ENCODE peak calls at places on chromosomes 13 and 19, in ten cellular contexts. One of them, this sample, is unnamed.

GRCh38 chr19:3547301-3547731 is 8.3 kb downstream of the TEKTIP1 start:
- DNase-seq in astrocyte of the cerebellum: no peak
- DNase-seq in NB4: no peak
- DNase-seq in iPS-NIHi11: peak
- DNase-seq in cardiac septum: no peak
- DNase-seq in EL: no peak
- DNase-seq in activated T-helper 2 cell treated with anti-CD3 and anti-CD28 coated beads, Interferon-gamma antibody, Interleukin-2, Interleukin-4, amounts not matched to agents 10 μg/mL and 5 μg/mL and 100 μg/mL, durations not matched to agents 14 hours and 24 hours and 36 hours: no peak
- DNase-seq in left ventricle myocardium inferior: no peak
- DNase-seq in GM04504: no peak
- DNase-seq in lower leg skin: no peak
- DNase-seq in this sample: no peak

GRCh38 chr13:92224052-92224821 is 825.8 kb downstream of the GPC5 start:
- DNase-seq in NB4: peak
- DNase-seq in activated T-helper 2 cell treated with anti-CD3 and anti-CD28 coated beads, Interferon-gamma antibody, Interleukin-2, Interleukin-4, amounts not matched to agents 10 μg/mL and 5 μg/mL and 100 μg/mL, durations not matched to agents 14 hours and 24 hours and 36 hours: no peak
- DNase-seq in iPS-NIHi11: no peak
- DNase-seq in lower leg skin: no peak
- DNase-seq in GM04504: peak
- DNase-seq in astrocyte of the cerebellum: peak
- DNase-seq in EL: no peak
- DNase-seq in left ventricle myocardium inferior: no peak
- DNase-seq in cardiac septum: no peak
- DNase-seq in this sample: no peak

GRCh38 chr19:1269478-1270167 is 491 bp downstream of the CIRBP start:
- DNase-seq in left ventricle myocardium inferior: peak
- DNase-seq in lower leg skin: peak
- DNase-seq in EL: peak
- DNase-seq in activated T-helper 2 cell treated with anti-CD3 and anti-CD28 coated beads, Interferon-gamma antibody, Interleukin-2, Interleukin-4, amounts not matched to agents 10 μg/mL and 5 μg/mL and 100 μg/mL, durations not matched to agents 14 hours and 24 hours and 36 hours: peak
- DNase-seq in cardiac septum: peak
- DNase-seq in NB4: peak
- DNase-seq in astrocyte of the cerebellum: peak
- DNase-seq in iPS-NIHi11: peak
- DNase-seq in GM04504: peak
- DNase-seq in this sample: peak

GRCh38 chr13:46530084-46530935 is 22.7 kb upstream of the LRCH1 start:
- DNase-seq in NB4: peak
- DNase-seq in cardiac septum: no peak
- DNase-seq in left ventricle myocardium inferior: no peak
- DNase-seq in GM04504: peak
- DNase-seq in iPS-NIHi11: no peak
- DNase-seq in astrocyte of the cerebellum: no peak
- DNase-seq in activated T-helper 2 cell treated with anti-CD3 and anti-CD28 coated beads, Interferon-gamma antibody, Interleukin-2, Interleukin-4, amounts not matched to agents 10 μg/mL and 5 μg/mL and 100 μg/mL, durations not matched to agents 14 hours and 24 hours and 36 hours: no peak
- DNase-seq in EL: peak
- DNase-seq in lower leg skin: no peak
- DNase-seq in this sample: no peak

GRCh38 chr19:12828494-12828893 is 5.9 kb downstream of the RTBDN start:
- DNase-seq in activated T-helper 2 cell treated with anti-CD3 and anti-CD28 coated beads, Interferon-gamma antibody, Interleukin-2, Interleukin-4, amounts not matched to agents 10 μg/mL and 5 μg/mL and 100 μg/mL, durations not matched to agents 14 hours and 24 hours and 36 hours: no peak
- DNase-seq in lower leg skin: no peak
- DNase-seq in astrocyte of the cerebellum: no peak
- DNase-seq in iPS-NIHi11: peak
- DNase-seq in cardiac septum: no peak
- DNase-seq in left ventricle myocardium inferior: no peak
- DNase-seq in GM04504: no peak
- DNase-seq in EL: peak
- DNase-seq in NB4: no peak
- DNase-seq in this sample: peak

GRCh38 chr13:31199849-31200635 is at the start of gene B3GLCT:
- DNase-seq in NB4: peak
- DNase-seq in EL: peak
- DNase-seq in lower leg skin: peak
- DNase-seq in activated T-helper 2 cell treated with anti-CD3 and anti-CD28 coated beads, Interferon-gamma antibody, Interleukin-2, Interleukin-4, amounts not matched to agents 10 μg/mL and 5 μg/mL and 100 μg/mL, durations not matched to agents 14 hours and 24 hours and 36 hours: peak
- DNase-seq in cardiac septum: peak
- DNase-seq in iPS-NIHi11: peak
- DNase-seq in astrocyte of the cerebellum: peak
- DNase-seq in GM04504: peak
- DNase-seq in left ventricle myocardium inferior: peak
- DNase-seq in this sample: peak

GRCh38 chr13:30908416-30908980 is 2.4 kb downstream of the MEDAG start:
- DNase-seq in EL: peak
- DNase-seq in lower leg skin: no peak
- DNase-seq in iPS-NIHi11: no peak
- DNase-seq in left ventricle myocardium inferior: peak
- DNase-seq in cardiac septum: no peak
- DNase-seq in activated T-helper 2 cell treated with anti-CD3 and anti-CD28 coated beads, Interferon-gamma antibody, Interleukin-2, Interleukin-4, amounts not matched to agents 10 μg/mL and 5 μg/mL and 100 μg/mL, durations not matched to agents 14 hours and 24 hours and 36 hours: no peak
- DNase-seq in NB4: no peak
- DNase-seq in astrocyte of the cerebellum: no peak
- DNase-seq in GM04504: no peak
- DNase-seq in this sample: no peak

GRCh38 chr13:94660695-94661324 is 51.5 kb downstream of the SOX21 start:
- DNase-seq in EL: peak
- DNase-seq in left ventricle myocardium inferior: no peak
- DNase-seq in astrocyte of the cerebellum: peak
- DNase-seq in iPS-NIHi11: peak
- DNase-seq in activated T-helper 2 cell treated with anti-CD3 and anti-CD28 coated beads, Interferon-gamma antibody, Interleukin-2, Interleukin-4, amounts not matched to agents 10 μg/mL and 5 μg/mL and 100 μg/mL, durations not matched to agents 14 hours and 24 hours and 36 hours: no peak
- DNase-seq in lower leg skin: no peak
- DNase-seq in cardiac septum: no peak
- DNase-seq in NB4: peak
- DNase-seq in GM04504: no peak
- DNase-seq in this sample: peak

GRCh38 chr13:112709825-112710783 is 20.3 kb downstream of the ATP11A start:
- DNase-seq in iPS-NIHi11: no peak
- DNase-seq in left ventricle myocardium inferior: no peak
- DNase-seq in lower leg skin: peak
- DNase-seq in activated T-helper 2 cell treated with anti-CD3 and anti-CD28 coated beads, Interferon-gamma antibody, Interleukin-2, Interleukin-4, amounts not matched to agents 10 μg/mL and 5 μg/mL and 100 μg/mL, durations not matched to agents 14 hours and 24 hours and 36 hours: no peak
- DNase-seq in GM04504: no peak
- DNase-seq in EL: no peak
- DNase-seq in NB4: no peak
- DNase-seq in cardiac septum: peak
- DNase-seq in astrocyte of the cerebellum: no peak
- DNase-seq in this sample: no peak

GRCh38 chr19:46745521-46746280 is at the start of gene FKRP:
- DNase-seq in astrocyte of the cerebellum: no peak
- DNase-seq in left ventricle myocardium inferior: peak
- DNase-seq in cardiac septum: no peak
- DNase-seq in NB4: peak
- DNase-seq in activated T-helper 2 cell treated with anti-CD3 and anti-CD28 coated beads, Interferon-gamma antibody, Interleukin-2, Interleukin-4, amounts not matched to agents 10 μg/mL and 5 μg/mL and 100 μg/mL, durations not matched to agents 14 hours and 24 hours and 36 hours: no peak
- DNase-seq in iPS-NIHi11: peak
- DNase-seq in GM04504: no peak
- DNase-seq in EL: no peak
- DNase-seq in lower leg skin: no peak
- DNase-seq in this sample: peak

GRCh38 chr19:43524922-43525835 is 1.8 kb downstream of the ETHE1 start:
- DNase-seq in activated T-helper 2 cell treated with anti-CD3 and anti-CD28 coated beads, Interferon-gamma antibody, Interleukin-2, Interleukin-4, amounts not matched to agents 10 μg/mL and 5 μg/mL and 100 μg/mL, durations not matched to agents 14 hours and 24 hours and 36 hours: no peak
- DNase-seq in GM04504: no peak
- DNase-seq in astrocyte of the cerebellum: no peak
- DNase-seq in iPS-NIHi11: peak
- DNase-seq in EL: peak
- DNase-seq in NB4: peak
- DNase-seq in left ventricle myocardium inferior: peak
- DNase-seq in cardiac septum: no peak
- DNase-seq in lower leg skin: peak
- DNase-seq in this sample: peak

GRCh38 chr19:2015611-2015950 is at the start of gene BTBD2:
- DNase-seq in lower leg skin: no peak
- DNase-seq in left ventricle myocardium inferior: no peak
- DNase-seq in GM04504: peak
- DNase-seq in astrocyte of the cerebellum: peak
- DNase-seq in EL: peak
- DNase-seq in cardiac septum: no peak
- DNase-seq in NB4: peak
- DNase-seq in activated T-helper 2 cell treated with anti-CD3 and anti-CD28 coated beads, Interferon-gamma antibody, Interleukin-2, Interleukin-4, amounts not matched to agents 10 μg/mL and 5 μg/mL and 100 μg/mL, durations not matched to agents 14 hours and 24 hours and 36 hours: no peak
- DNase-seq in iPS-NIHi11: no peak
- DNase-seq in this sample: no peak

GRCh38 chr19:10551698-10552301 is 8.1 kb downstream of the ATG4D start:
- DNase-seq in NB4: peak
- DNase-seq in astrocyte of the cerebellum: no peak
- DNase-seq in GM04504: no peak
- DNase-seq in iPS-NIHi11: no peak
- DNase-seq in lower leg skin: no peak
- DNase-seq in EL: peak
- DNase-seq in left ventricle myocardium inferior: no peak
- DNase-seq in cardiac septum: no peak
- DNase-seq in activated T-helper 2 cell treated with anti-CD3 and anti-CD28 coated beads, Interferon-gamma antibody, Interleukin-2, Interleukin-4, amounts not matched to agents 10 μg/mL and 5 μg/mL and 100 μg/mL, durations not matched to agents 14 hours and 24 hours and 36 hours: no peak
- DNase-seq in this sample: peak

GRCh38 chr13:51208707-51209106 is 13.5 kb upstream of the FAM124A start:
- DNase-seq in EL: no peak
- DNase-seq in iPS-NIHi11: no peak
- DNase-seq in left ventricle myocardium inferior: no peak
- DNase-seq in cardiac septum: no peak
- DNase-seq in lower leg skin: no peak
- DNase-seq in GM04504: no peak
- DNase-seq in astrocyte of the cerebellum: no peak
- DNase-seq in activated T-helper 2 cell treated with anti-CD3 and anti-CD28 coated beads, Interferon-gamma antibody, Interleukin-2, Interleukin-4, amounts not matched to agents 10 μg/mL and 5 μg/mL and 100 μg/mL, durations not matched to agents 14 hours and 24 hours and 36 hours: no peak
- DNase-seq in NB4: no peak
- DNase-seq in this sample: no peak

GRCh38 chr19:48928164-48929005 is 5.1 kb upstream of the DHDH start:
- DNase-seq in lower leg skin: no peak
- DNase-seq in GM04504: no peak
- DNase-seq in EL: no peak
- DNase-seq in iPS-NIHi11: no peak
- DNase-seq in cardiac septum: no peak
- DNase-seq in left ventricle myocardium inferior: no peak
- DNase-seq in NB4: no peak
- DNase-seq in activated T-helper 2 cell treated with anti-CD3 and anti-CD28 coated beads, Interferon-gamma antibody, Interleukin-2, Interleukin-4, amounts not matched to agents 10 μg/mL and 5 μg/mL and 100 μg/mL, durations not matched to agents 14 hours and 24 hours and 36 hours: no peak
- DNase-seq in astrocyte of the cerebellum: no peak
- DNase-seq in this sample: no peak

GRCh38 chr13:68051910-68052309 is 821.8 kb upstream of the PCDH9 start:
- DNase-seq in left ventricle myocardium inferior: no peak
- DNase-seq in astrocyte of the cerebellum: no peak
- DNase-seq in GM04504: no peak
- DNase-seq in cardiac septum: no peak
- DNase-seq in NB4: no peak
- DNase-seq in activated T-helper 2 cell treated with anti-CD3 and anti-CD28 coated beads, Interferon-gamma antibody, Interleukin-2, Interleukin-4, amounts not matched to agents 10 μg/mL and 5 μg/mL and 100 μg/mL, durations not matched to agents 14 hours and 24 hours and 36 hours: no peak
- DNase-seq in lower leg skin: no peak
- DNase-seq in EL: no peak
- DNase-seq in iPS-NIHi11: no peak
- DNase-seq in this sample: no peak

GRCh38 chr19:49431330-49431749 is 6.2 kb downstream of the GFY start:
- DNase-seq in left ventricle myocardium inferior: no peak
- DNase-seq in GM04504: no peak
- DNase-seq in cardiac septum: no peak
- DNase-seq in astrocyte of the cerebellum: no peak
- DNase-seq in iPS-NIHi11: no peak
- DNase-seq in EL: no peak
- DNase-seq in activated T-helper 2 cell treated with anti-CD3 and anti-CD28 coated beads, Interferon-gamma antibody, Interleukin-2, Interleukin-4, amounts not matched to agents 10 μg/mL and 5 μg/mL and 100 μg/mL, durations not matched to agents 14 hours and 24 hours and 36 hours: no peak
- DNase-seq in NB4: no peak
- DNase-seq in lower leg skin: no peak
- DNase-seq in this sample: no peak

GRCh38 chr19:49193822-49194394 is 36.3 kb downstream of the TRPM4 start:
- DNase-seq in EL: no peak
- DNase-seq in astrocyte of the cerebellum: no peak
- DNase-seq in NB4: no peak
- DNase-seq in left ventricle myocardium inferior: no peak
- DNase-seq in lower leg skin: no peak
- DNase-seq in GM04504: no peak
- DNase-seq in activated T-helper 2 cell treated with anti-CD3 and anti-CD28 coated beads, Interferon-gamma antibody, Interleukin-2, Interleukin-4, amounts not matched to agents 10 μg/mL and 5 μg/mL and 100 μg/mL, durations not matched to agents 14 hours and 24 hours and 36 hours: no peak
- DNase-seq in iPS-NIHi11: no peak
- DNase-seq in cardiac septum: no peak
- DNase-seq in this sample: no peak

GRCh38 chr13:94192576-94192975 is 286.9 kb downstream of the DCT start:
- DNase-seq in NB4: peak
- DNase-seq in lower leg skin: no peak
- DNase-seq in astrocyte of the cerebellum: no peak
- DNase-seq in left ventricle myocardium inferior: no peak
- DNase-seq in activated T-helper 2 cell treated with anti-CD3 and anti-CD28 coated beads, Interferon-gamma antibody, Interleukin-2, Interleukin-4, amounts not matched to agents 10 μg/mL and 5 μg/mL and 100 μg/mL, durations not matched to agents 14 hours and 24 hours and 36 hours: no peak
- DNase-seq in cardiac septum: no peak
- DNase-seq in iPS-NIHi11: peak
- DNase-seq in EL: peak
- DNase-seq in GM04504: no peak
- DNase-seq in this sample: peak

GRCh38 chr13:80555796-80556195 is 214.9 kb upstream of the SPRY2 start:
- DNase-seq in lower leg skin: no peak
- DNase-seq in NB4: no peak
- DNase-seq in activated T-helper 2 cell treated with anti-CD3 and anti-CD28 coated beads, Interferon-gamma antibody, Interleukin-2, Interleukin-4, amounts not matched to agents 10 μg/mL and 5 μg/mL and 100 μg/mL, durations not matched to agents 14 hours and 24 hours and 36 hours: no peak
- DNase-seq in EL: no peak
- DNase-seq in cardiac septum: no peak
- DNase-seq in GM04504: no peak
- DNase-seq in iPS-NIHi11: no peak
- DNase-seq in left ventricle myocardium inferior: no peak
- DNase-seq in astrocyte of the cerebellum: no peak
- DNase-seq in this sample: no peak

GRCh38 chr19:14345364-14345763 is 35.9 kb upstream of the ADGRE5 start:
- DNase-seq in GM04504: no peak
- DNase-seq in activated T-helper 2 cell treated with anti-CD3 and anti-CD28 coated beads, Interferon-gamma antibody, Interleukin-2, Interleukin-4, amounts not matched to agents 10 μg/mL and 5 μg/mL and 100 μg/mL, durations not matched to agents 14 hours and 24 hours and 36 hours: no peak
- DNase-seq in left ventricle myocardium inferior: no peak
- DNase-seq in EL: no peak
- DNase-seq in iPS-NIHi11: no peak
- DNase-seq in lower leg skin: no peak
- DNase-seq in NB4: no peak
- DNase-seq in astrocyte of the cerebellum: no peak
- DNase-seq in cardiac septum: no peak
- DNase-seq in this sample: no peak

GRCh38 chr13:24923305-24923640 is 159.3 kb downstream of the RNF17 start:
- DNase-seq in activated T-helper 2 cell treated with anti-CD3 and anti-CD28 coated beads, Interferon-gamma antibody, Interleukin-2, Interleukin-4, amounts not matched to agents 10 μg/mL and 5 μg/mL and 100 μg/mL, durations not matched to agents 14 hours and 24 hours and 36 hours: no peak
- DNase-seq in NB4: peak
- DNase-seq in iPS-NIHi11: no peak
- DNase-seq in GM04504: peak
- DNase-seq in lower leg skin: no peak
- DNase-seq in left ventricle myocardium inferior: no peak
- DNase-seq in cardiac septum: no peak
- DNase-seq in astrocyte of the cerebellum: peak
- DNase-seq in EL: no peak
- DNase-seq in this sample: peak

GRCh38 chr19:19487077-19488040 is 28.0 kb downstream of the TSSK6 start:
- DNase-seq in astrocyte of the cerebellum: no peak
- DNase-seq in EL: no peak
- DNase-seq in lower leg skin: no peak
- DNase-seq in activated T-helper 2 cell treated with anti-CD3 and anti-CD28 coated beads, Interferon-gamma antibody, Interleukin-2, Interleukin-4, amounts not matched to agents 10 μg/mL and 5 μg/mL and 100 μg/mL, durations not matched to agents 14 hours and 24 hours and 36 hours: no peak
- DNase-seq in left ventricle myocardium inferior: no peak
- DNase-seq in cardiac septum: no peak
- DNase-seq in GM04504: no peak
- DNase-seq in NB4: peak
- DNase-seq in iPS-NIHi11: no peak
- DNase-seq in this sample: no peak

GRCh38 chr19:42286349-42287016 is 15.4 kb upstream of the PRR19 start:
- DNase-seq in astrocyte of the cerebellum: no peak
- DNase-seq in iPS-NIHi11: no peak
- DNase-seq in activated T-helper 2 cell treated with anti-CD3 and anti-CD28 coated beads, Interferon-gamma antibody, Interleukin-2, Interleukin-4, amounts not matched to agents 10 μg/mL and 5 μg/mL and 100 μg/mL, durations not matched to agents 14 hours and 24 hours and 36 hours: no peak
- DNase-seq in EL: no peak
- DNase-seq in NB4: no peak
- DNase-seq in cardiac septum: no peak
- DNase-seq in left ventricle myocardium inferior: peak
- DNase-seq in GM04504: no peak
- DNase-seq in lower leg skin: peak
- DNase-seq in this sample: no peak

GRCh38 chr19:38402623-38402966 is 298 bp upstream of the FAM98C start:
- DNase-seq in lower leg skin: no peak
- DNase-seq in NB4: no peak
- DNase-seq in GM04504: no peak
- DNase-seq in left ventricle myocardium inferior: no peak
- DNase-seq in activated T-helper 2 cell treated with anti-CD3 and anti-CD28 coated beads, Interferon-gamma antibody, Interleukin-2, Interleukin-4, amounts not matched to agents 10 μg/mL and 5 μg/mL and 100 μg/mL, durations not matched to agents 14 hours and 24 hours and 36 hours: no peak
- DNase-seq in iPS-NIHi11: no peak
- DNase-seq in EL: no peak
- DNase-seq in cardiac septum: no peak
- DNase-seq in astrocyte of the cerebellum: no peak
- DNase-seq in this sample: no peak

GRCh38 chr19:39582442-39582841 is 19.9 kb upstream of the LGALS13 start:
- DNase-seq in lower leg skin: no peak
- DNase-seq in iPS-NIHi11: no peak
- DNase-seq in EL: no peak
- DNase-seq in activated T-helper 2 cell treated with anti-CD3 and anti-CD28 coated beads, Interferon-gamma antibody, Interleukin-2, Interleukin-4, amounts not matched to agents 10 μg/mL and 5 μg/mL and 100 μg/mL, durations not matched to agents 14 hours and 24 hours and 36 hours: no peak
- DNase-seq in GM04504: no peak
- DNase-seq in left ventricle myocardium inferior: no peak
- DNase-seq in cardiac septum: no peak
- DNase-seq in NB4: no peak
- DNase-seq in astrocyte of the cerebellum: no peak
- DNase-seq in this sample: no peak

GRCh38 chr13:99075268-99076191 is 97.7 kb upstream of the DOCK9 start:
- DNase-seq in cardiac septum: no peak
- DNase-seq in NB4: no peak
- DNase-seq in lower leg skin: no peak
- DNase-seq in astrocyte of the cerebellum: no peak
- DNase-seq in EL: no peak
- DNase-seq in iPS-NIHi11: no peak
- DNase-seq in GM04504: no peak
- DNase-seq in activated T-helper 2 cell treated with anti-CD3 and anti-CD28 coated beads, Interferon-gamma antibody, Interleukin-2, Interleukin-4, amounts not matched to agents 10 μg/mL and 5 μg/mL and 100 μg/mL, durations not matched to agents 14 hours and 24 hours and 36 hours: peak
- DNase-seq in left ventricle myocardium inferior: no peak
- DNase-seq in this sample: peak

GRCh38 chr19:10334340-10335148 is 1.2 kb upstream of the RAVER1 start:
- DNase-seq in lower leg skin: peak
- DNase-seq in GM04504: peak
- DNase-seq in left ventricle myocardium inferior: peak
- DNase-seq in cardiac septum: peak
- DNase-seq in EL: peak
- DNase-seq in iPS-NIHi11: peak
- DNase-seq in activated T-helper 2 cell treated with anti-CD3 and anti-CD28 coated beads, Interferon-gamma antibody, Interleukin-2, Interleukin-4, amounts not matched to agents 10 μg/mL and 5 μg/mL and 100 μg/mL, durations not matched to agents 14 hours and 24 hours and 36 hours: peak
- DNase-seq in astrocyte of the cerebellum: peak
- DNase-seq in NB4: peak
- DNase-seq in this sample: no peak

This sample was measured in GM20000.